ENCODE peak calls at places on chromosomes 5 and 9, in six cellular contexts. One of them, this sample, is unnamed.

GRCh38 chr5:179051784-179052183 is 8.4 kb upstream of the ZNF354C start:
- DNase-seq in H1: no peak
- DNase-seq in right lobe of liver: no peak
- DNase-seq in body of pancreas: no peak
- DNase-seq in tibial nerve: no peak
- DNase-seq in adrenal gland: no peak
- DNase-seq in this sample: no peak

GRCh38 chr9:92406506-92406905 is 2.1 kb upstream of the OGN start:
- DNase-seq in body of pancreas: no peak
- DNase-seq in right lobe of liver: peak; percentile 48
- DNase-seq in tibial nerve: no peak
- DNase-seq in H1: no peak
- DNase-seq in adrenal gland: peak; percentile 20
- DNase-seq in this sample: no peak

GRCh38 chr5:38994329-38994927 is 79.8 kb downstream of the RICTOR start:
- DNase-seq in tibial nerve: no peak
- DNase-seq in right lobe of liver: peak; percentile 49
- DNase-seq in H1: no peak
- DNase-seq in body of pancreas: peak; percentile 47
- DNase-seq in adrenal gland: peak; percentile 48
- DNase-seq in this sample: no peak

GRCh38 chr5:112548246-112548982 is 129.3 kb upstream of the EPB41L4A start:
- DNase-seq in H1: no peak
- DNase-seq in tibial nerve: no peak
- DNase-seq in right lobe of liver: no peak
- DNase-seq in adrenal gland: peak; percentile 66
- DNase-seq in body of pancreas: no peak
- DNase-seq in this sample: no peak

GRCh38 chr5:118687671-118688621 is 300.4 kb downstream of the DTWD2 start:
- DNase-seq in tibial nerve: no peak
- DNase-seq in H1: no peak
- DNase-seq in right lobe of liver: no peak
- DNase-seq in body of pancreas: no peak
- DNase-seq in adrenal gland: no peak
- DNase-seq in this sample: no peak

GRCh38 chr5:139707445-139708003 is 59.4 kb downstream of the CXXC5 start:
- DNase-seq in tibial nerve: no peak
- DNase-seq in body of pancreas: no peak
- DNase-seq in H1: no peak
- DNase-seq in adrenal gland: no peak
- DNase-seq in right lobe of liver: no peak
- DNase-seq in this sample: no peak

GRCh38 chr5:133750856-133751255 is 138.5 kb upstream of the FSTL4 start:
- DNase-seq in body of pancreas: no peak
- DNase-seq in H1: no peak
- DNase-seq in tibial nerve: no peak
- DNase-seq in right lobe of liver: no peak
- DNase-seq in adrenal gland: no peak
- DNase-seq in this sample: no peak

GRCh38 chr9:1005043-1005667 is 28.7 kb downstream of the DMRT3 start:
- DNase-seq in body of pancreas: peak; percentile 19
- DNase-seq in H1: no peak
- DNase-seq in tibial nerve: no peak
- DNase-seq in right lobe of liver: no peak
- DNase-seq in adrenal gland: peak; percentile 23
- DNase-seq in this sample: no peak

GRCh38 chr5:157167219-157167621 is 1.2 kb upstream of the GARIN3 start:
- DNase-seq in right lobe of liver: no peak
- DNase-seq in body of pancreas: no peak
- DNase-seq in tibial nerve: no peak
- DNase-seq in H1: no peak
- DNase-seq in adrenal gland: no peak
- DNase-seq in this sample: no peak

GRCh38 chr9:136773386-136774044 is 9.2 kb upstream of the LCN15 start:
- DNase-seq in right lobe of liver: no peak
- DNase-seq in body of pancreas: no peak
- DNase-seq in adrenal gland: no peak
- DNase-seq in tibial nerve: no peak
- DNase-seq in H1: no peak
- DNase-seq in this sample: peak; percentile 17

GRCh38 chr9:115640887-115641286 is 512.7 kb upstream of the PAPPA start:
- DNase-seq in body of pancreas: no peak
- DNase-seq in adrenal gland: no peak
- DNase-seq in right lobe of liver: no peak
- DNase-seq in H1: no peak
- DNase-seq in tibial nerve: no peak
- DNase-seq in this sample: no peak

GRCh38 chr5:104372796-104373195 is 810.2 kb upstream of the NUDT12 start:
- DNase-seq in H1: no peak
- DNase-seq in body of pancreas: no peak
- DNase-seq in tibial nerve: no peak
- DNase-seq in right lobe of liver: no peak
- DNase-seq in adrenal gland: no peak
- DNase-seq in this sample: no peak

GRCh38 chr5:134526483-134527155 is 1.1 kb downstream of the JADE2 start:
- DNase-seq in adrenal gland: peak; percentile 87
- DNase-seq in right lobe of liver: peak; percentile 84
- DNase-seq in tibial nerve: peak; percentile 69
- DNase-seq in body of pancreas: peak; percentile 83
- DNase-seq in H1: no peak
- DNase-seq in this sample: peak; percentile 77

GRCh38 chr5:139901971-139902370 is 106.4 kb downstream of the PSD2 start:
- DNase-seq in H1: no peak
- DNase-seq in adrenal gland: no peak
- DNase-seq in tibial nerve: no peak
- DNase-seq in right lobe of liver: peak; percentile 29
- DNase-seq in body of pancreas: no peak
- DNase-seq in this sample: no peak

GRCh38 chr5:5422819-5423515 is 490 bp downstream of the ICE1 start:
- DNase-seq in H1: no peak
- DNase-seq in tibial nerve: no peak
- DNase-seq in right lobe of liver: no peak
- DNase-seq in adrenal gland: no peak
- DNase-seq in body of pancreas: no peak
- DNase-seq in this sample: no peak

GRCh38 chr5:179237770-179238627 is 107.3 kb downstream of the ADAMTS2 start:
- DNase-seq in tibial nerve: no peak
- DNase-seq in adrenal gland: no peak
- DNase-seq in body of pancreas: no peak
- DNase-seq in H1: no peak
- DNase-seq in right lobe of liver: peak; percentile 23
- DNase-seq in this sample: no peak

GRCh38 chr5:134142806-134143205 is 28.3 kb downstream of the TCF7 start:
- DNase-seq in tibial nerve: no peak
- DNase-seq in H1: no peak
- DNase-seq in right lobe of liver: no peak
- DNase-seq in adrenal gland: peak; percentile 7
- DNase-seq in body of pancreas: no peak
- DNase-seq in this sample: no peak

GRCh38 chr9:16337322-16338029 is 533.0 kb downstream of the BNC2 start:
- DNase-seq in tibial nerve: no peak
- DNase-seq in right lobe of liver: no peak
- DNase-seq in H1: no peak
- DNase-seq in adrenal gland: peak; percentile 72
- DNase-seq in body of pancreas: no peak
- DNase-seq in this sample: no peak

GRCh38 chr9:76634356-76635054 is 129.7 kb upstream of the PCA3 start:
- DNase-seq in tibial nerve: no peak
- DNase-seq in H1: no peak
- DNase-seq in right lobe of liver: no peak
- DNase-seq in body of pancreas: no peak
- DNase-seq in adrenal gland: no peak
- DNase-seq in this sample: no peak

GRCh38 chr9:2622361-2623045 is 916 bp downstream of the VLDLR start:
- DNase-seq in tibial nerve: no peak
- DNase-seq in right lobe of liver: peak; percentile 47
- DNase-seq in H1: no peak
- DNase-seq in adrenal gland: peak; percentile 33
- DNase-seq in body of pancreas: peak; percentile 43
- DNase-seq in this sample: peak; percentile 41

GRCh38 chr5:132692632-132692967 is 18.8 kb downstream of the IL4 start:
- DNase-seq in adrenal gland: no peak
- DNase-seq in body of pancreas: no peak
- DNase-seq in right lobe of liver: no peak
- DNase-seq in H1: no peak
- DNase-seq in tibial nerve: no peak
- DNase-seq in this sample: no peak

GRCh38 chr9:6068983-6069382 is 53.6 kb upstream of the RANBP6 start:
- DNase-seq in right lobe of liver: no peak
- DNase-seq in tibial nerve: no peak
- DNase-seq in body of pancreas: no peak
- DNase-seq in adrenal gland: no peak
- DNase-seq in H1: no peak
- DNase-seq in this sample: no peak

GRCh38 chr5:172806897-172807672 is 27.0 kb upstream of the ERGIC1 start:
- DNase-seq in right lobe of liver: peak; percentile 95
- DNase-seq in H1: peak; percentile 49
- DNase-seq in tibial nerve: peak; percentile 79
- DNase-seq in adrenal gland: peak; percentile 97
- DNase-seq in body of pancreas: peak; percentile 94
- DNase-seq in this sample: peak; percentile 48
- TF ChIP-seq POLR2A in right lobe of liver: peak; percentile 83
- TF ChIP-seq POLR2A in H1: no peak
- TF ChIP-seq POLR2A in tibial nerve: peak; percentile 32
- TF ChIP-seq POLR2A in adrenal gland: no peak
- TF ChIP-seq POLR2A in body of pancreas: peak; percentile 51
- TF ChIP-seq POLR2A in this sample: no peak

GRCh38 chr5:72633041-72633445 is 125.8 kb upstream of the ZNF366 start:
- DNase-seq in tibial nerve: no peak
- DNase-seq in adrenal gland: no peak
- DNase-seq in right lobe of liver: no peak
- DNase-seq in H1: no peak
- DNase-seq in body of pancreas: no peak
- DNase-seq in this sample: no peak
- H3K27ac ChIP-seq in tibial nerve: no peak overlapping the region
- H3K27ac ChIP-seq in adrenal gland: no peak overlapping the region
- H3K27ac ChIP-seq in right lobe of liver: no peak overlapping the region
- H3K27ac ChIP-seq in H1: no peak overlapping the region
- H3K27ac ChIP-seq in body of pancreas: no peak overlapping the region
- H3K27ac ChIP-seq in this sample: no peak overlapping the region

GRCh38 chr5:57298295-57298984 is 124.6 kb downstream of the GPBP1 start:
- DNase-seq in H1: no peak
- DNase-seq in right lobe of liver: peak; percentile 90
- DNase-seq in body of pancreas: peak; percentile 92
- DNase-seq in tibial nerve: peak; percentile 73
- DNase-seq in adrenal gland: peak; percentile 89
- DNase-seq in this sample: peak; percentile 78
- H3K4me3 ChIP-seq in H1: no peak overlapping the region
- H3K4me3 ChIP-seq in right lobe of liver: no peak overlapping the region
- H3K4me3 ChIP-seq in body of pancreas: no peak overlapping the region
- H3K4me3 ChIP-seq in tibial nerve: no peak overlapping the region
- H3K4me3 ChIP-seq in adrenal gland: no peak overlapping the region
- H3K4me3 ChIP-seq in this sample: no peak overlapping the region

GRCh38 chr5:32586251-32586642 is 890 bp downstream of the SUB1 start:
- DNase-seq in body of pancreas: no peak
- DNase-seq in adrenal gland: no peak
- DNase-seq in right lobe of liver: no peak
- DNase-seq in H1: no peak
- DNase-seq in tibial nerve: no peak
- DNase-seq in this sample: no peak

GRCh38 chr5:32587067-32587551 is 1.8 kb downstream of the SUB1 start:
- DNase-seq in adrenal gland: no peak
- DNase-seq in body of pancreas: no peak
- DNase-seq in tibial nerve: no peak
- DNase-seq in right lobe of liver: no peak
- DNase-seq in H1: no peak
- DNase-seq in this sample: no peak

GRCh38 chr5:32585122-32585445 is 273 bp upstream of the SUB1 start:
- DNase-seq in tibial nerve: no peak
- DNase-seq in adrenal gland: no peak
- DNase-seq in right lobe of liver: no peak
- DNase-seq in body of pancreas: no peak
- DNase-seq in H1: no peak
- DNase-seq in this sample: no peak

GRCh38 chr5:32584651-32585050 is 706 bp upstream of the SUB1 start:
- DNase-seq in body of pancreas: no peak
- DNase-seq in adrenal gland: no peak
- DNase-seq in right lobe of liver: no peak
- DNase-seq in H1: no peak
- DNase-seq in tibial nerve: no peak
- DNase-seq in this sample: no peak

DNA sequence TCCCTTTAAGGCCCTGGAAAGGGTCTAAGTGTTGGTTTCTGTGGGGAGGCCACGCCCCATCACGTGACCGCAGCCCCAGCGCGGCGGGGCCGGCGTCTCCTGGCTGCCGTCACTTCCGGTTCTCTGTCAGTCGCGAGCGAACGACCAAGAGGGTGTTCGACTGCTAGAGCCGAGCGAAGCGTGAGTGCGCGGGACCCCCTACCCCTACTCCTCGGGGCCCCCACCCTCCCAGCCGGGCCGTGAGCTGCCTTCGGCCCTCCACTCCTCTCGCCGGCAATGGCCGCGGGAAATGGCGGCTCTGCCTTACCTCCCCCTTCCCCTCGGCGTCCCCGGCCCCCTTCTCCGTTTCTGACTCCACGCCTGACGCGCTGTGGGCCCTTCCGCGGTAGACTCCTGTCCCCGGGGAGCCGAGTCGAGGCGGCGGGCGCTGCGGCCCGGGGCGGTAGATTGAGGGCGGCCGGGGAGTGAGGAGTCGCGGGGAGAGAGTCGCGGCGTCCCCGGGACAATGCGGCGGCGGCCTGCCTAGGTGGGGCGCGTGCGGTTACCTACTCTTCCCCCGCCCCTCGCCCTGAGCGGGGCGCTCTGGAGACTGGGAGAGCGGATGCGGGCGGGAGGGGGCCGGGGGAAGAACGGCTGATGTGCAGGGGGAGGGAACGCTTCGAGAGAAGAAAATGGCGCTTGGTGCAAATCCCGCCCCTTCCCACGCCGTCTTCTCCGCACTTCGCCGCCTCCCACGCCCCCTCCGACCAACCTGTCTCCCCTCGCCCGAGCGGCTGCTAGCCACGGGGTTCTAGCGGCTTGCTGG is at the start of gene SUB1:
- DNase-seq in adrenal gland: peak; percentile 96
- DNase-seq in body of pancreas: peak; percentile 91
- DNase-seq in tibial nerve: peak; percentile 91
- DNase-seq in H1: peak; percentile 75
- DNase-seq in right lobe of liver: peak; percentile 96
- DNase-seq in this sample: peak; percentile 94
- TF ChIP-seq POLR2A in adrenal gland: peak; percentile 54
- TF ChIP-seq POLR2A in body of pancreas: peak; percentile 65
- TF ChIP-seq POLR2A in tibial nerve: peak; percentile 56
- TF ChIP-seq POLR2A in H1: peak; percentile 42
- TF ChIP-seq POLR2A in right lobe of liver: peak; percentile 81
- TF ChIP-seq POLR2A in this sample: peak; percentile 73

DNA sequence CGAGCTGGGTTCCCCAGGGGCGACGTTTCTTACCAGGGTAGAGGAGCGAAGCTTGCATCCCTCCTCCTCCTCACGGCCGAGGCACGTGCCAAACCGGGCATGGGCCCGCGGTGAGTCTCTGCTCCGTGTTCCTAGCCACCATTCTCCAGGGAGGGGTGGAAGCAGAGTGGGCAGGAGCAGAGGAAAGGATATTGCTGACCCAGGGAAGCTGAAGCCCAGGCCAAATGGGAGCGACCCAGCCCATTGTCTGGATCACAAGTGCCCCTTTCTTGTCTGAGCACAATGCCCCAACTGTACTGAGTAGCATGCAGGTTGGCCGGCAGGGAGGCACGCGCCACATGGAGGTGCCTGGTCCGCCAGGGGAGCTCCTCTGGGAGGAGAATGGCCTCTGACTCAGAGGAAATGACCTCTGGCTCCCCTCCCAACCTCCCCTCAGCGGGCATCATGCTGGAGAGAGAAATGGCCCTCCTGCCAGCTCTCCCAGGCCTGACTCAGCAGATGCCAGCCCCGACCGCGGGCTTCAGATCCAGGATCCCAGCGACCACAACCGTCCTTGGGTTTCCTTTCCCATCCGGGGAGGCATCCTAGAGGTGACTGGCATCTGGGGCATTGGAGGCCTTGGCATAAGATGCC is 1.1 kb downstream of the PRR7 start:
- DNase-seq in adrenal gland: peak; percentile 95
- DNase-seq in H1: no peak
- DNase-seq in tibial nerve: no peak
- DNase-seq in right lobe of liver: peak; percentile 72
- DNase-seq in body of pancreas: peak; percentile 92
- DNase-seq in this sample: no peak
- H3K27ac ChIP-seq in adrenal gland: no peak overlapping the region
- H3K27ac ChIP-seq in H1: peak overlapping the region; percentile 59
- H3K27ac ChIP-seq in tibial nerve: peak overlapping the region; percentile 90
- H3K27ac ChIP-seq in right lobe of liver: no peak overlapping the region
- H3K27ac ChIP-seq in body of pancreas: peak overlapping the region; percentile 54
- H3K27ac ChIP-seq in this sample: no peak overlapping the region

This sample was measured in ovary.